ENCODE peak calls at places on chromosomes 12 and 14, in ten cellular contexts. One of them, this sample, is unnamed.

GRCh38 chr14:61347771-61348443 is 26.5 kb downstream of the PRKCH start:
- DNase-seq in astrocyte of the spinal cord: no peak
- DNase-seq in nephron progenitor cell: no peak
- DNase-seq in psoas muscle: no peak
- DNase-seq in transverse colon: no peak
- DNase-seq in ovary: no peak
- DNase-seq in hepatocyte: no peak
- DNase-seq in mucosa of descending colon: no peak
- DNase-seq in choroid plexus epithelial cell: no peak
- DNase-seq in IMR-90: no peak
- DNase-seq in this sample: no peak

GRCh38 chr14:95915326-95915725 is 38.7 kb downstream of the TUNAR start:
- DNase-seq in astrocyte of the spinal cord: no peak
- DNase-seq in nephron progenitor cell: peak; percentile 47
- DNase-seq in psoas muscle: no peak
- DNase-seq in transverse colon: no peak
- DNase-seq in ovary: no peak
- DNase-seq in hepatocyte: peak; percentile 45
- DNase-seq in mucosa of descending colon: no peak
- DNase-seq in choroid plexus epithelial cell: no peak
- DNase-seq in IMR-90: no peak
- DNase-seq in this sample: no peak

GRCh38 chr14:32075636-32076277 is 1.3 kb upstream of the ARHGAP5 start:
- DNase-seq in astrocyte of the spinal cord: no peak
- DNase-seq in nephron progenitor cell: no peak
- DNase-seq in psoas muscle: no peak
- DNase-seq in transverse colon: peak; percentile 68
- DNase-seq in ovary: peak; percentile 75
- DNase-seq in hepatocyte: peak; percentile 73
- DNase-seq in mucosa of descending colon: peak; percentile 73
- DNase-seq in choroid plexus epithelial cell: peak; percentile 48
- DNase-seq in IMR-90: peak; percentile 2
- DNase-seq in this sample: no peak

GRCh38 chr14:23078692-23079116 is 16.2 kb downstream of the ACIN1 start:
- DNase-seq in astrocyte of the spinal cord: peak; percentile 91
- DNase-seq in nephron progenitor cell: no peak
- DNase-seq in psoas muscle: peak; percentile 78
- DNase-seq in transverse colon: peak; percentile 69
- DNase-seq in ovary: no peak
- DNase-seq in hepatocyte: peak; percentile 86
- DNase-seq in mucosa of descending colon: no peak
- DNase-seq in choroid plexus epithelial cell: peak; percentile 98
- DNase-seq in IMR-90: peak; percentile 98
- DNase-seq in this sample: peak; percentile 94

GRCh38 chr12:121400332-121401139 is 618 bp downstream of the RNF34 start:
- DNase-seq in astrocyte of the spinal cord: peak; percentile 24
- DNase-seq in nephron progenitor cell: peak; percentile 55
- DNase-seq in psoas muscle: peak; percentile 53
- DNase-seq in transverse colon: peak; percentile 52
- DNase-seq in ovary: no peak
- DNase-seq in hepatocyte: peak; percentile 61
- DNase-seq in mucosa of descending colon: peak; percentile 70
- DNase-seq in choroid plexus epithelial cell: peak; percentile 37
- DNase-seq in IMR-90: peak; percentile 47
- DNase-seq in this sample: peak; percentile 87

GRCh38 chr14:87491816-87492215 is 501.2 kb downstream of the GALC start:
- DNase-seq in astrocyte of the spinal cord: no peak
- DNase-seq in nephron progenitor cell: no peak
- DNase-seq in psoas muscle: no peak
- DNase-seq in transverse colon: no peak
- DNase-seq in ovary: no peak
- DNase-seq in hepatocyte: peak; percentile 46
- DNase-seq in mucosa of descending colon: no peak
- DNase-seq in choroid plexus epithelial cell: no peak
- DNase-seq in IMR-90: no peak
- DNase-seq in this sample: no peak

GRCh38 chr14:75295061-75295461 is 16.4 kb downstream of the FOS start:
- DNase-seq in astrocyte of the spinal cord: peak; percentile 76
- DNase-seq in nephron progenitor cell: peak; percentile 63
- DNase-seq in psoas muscle: peak; percentile 65
- DNase-seq in transverse colon: peak; percentile 83
- DNase-seq in ovary: peak; percentile 75
- DNase-seq in hepatocyte: peak; percentile 90
- DNase-seq in mucosa of descending colon: peak; percentile 86
- DNase-seq in choroid plexus epithelial cell: peak; percentile 63
- DNase-seq in IMR-90: peak; percentile 78
- DNase-seq in this sample: peak; percentile 95

GRCh38 chr12:30753761-30754382 is 879 bp downstream of the CAPRIN2 start:
- DNase-seq in astrocyte of the spinal cord: peak; percentile 55
- DNase-seq in nephron progenitor cell: no peak
- DNase-seq in psoas muscle: no peak
- DNase-seq in transverse colon: no peak
- DNase-seq in ovary: no peak
- DNase-seq in hepatocyte: peak; percentile 17
- DNase-seq in mucosa of descending colon: no peak
- DNase-seq in choroid plexus epithelial cell: peak; percentile 45
- DNase-seq in IMR-90: peak; percentile 32
- DNase-seq in this sample: peak; percentile 19

GRCh38 chr12:3214508-3215365 is 137.6 kb downstream of the TSPAN9 start:
- DNase-seq in astrocyte of the spinal cord: no peak
- DNase-seq in nephron progenitor cell: no peak
- DNase-seq in psoas muscle: no peak
- DNase-seq in transverse colon: no peak
- DNase-seq in ovary: no peak
- DNase-seq in hepatocyte: no peak
- DNase-seq in mucosa of descending colon: no peak
- DNase-seq in choroid plexus epithelial cell: no peak
- DNase-seq in IMR-90: no peak
- DNase-seq in this sample: no peak

GRCh38 chr14:21428930-21429329 is 27.0 kb downstream of the CHD8 start:
- DNase-seq in astrocyte of the spinal cord: peak; percentile 21
- DNase-seq in nephron progenitor cell: no peak
- DNase-seq in psoas muscle: peak; percentile 45
- DNase-seq in transverse colon: no peak
- DNase-seq in ovary: no peak
- DNase-seq in hepatocyte: no peak
- DNase-seq in mucosa of descending colon: no peak
- DNase-seq in choroid plexus epithelial cell: no peak
- DNase-seq in IMR-90: no peak
- DNase-seq in this sample: no peak

GRCh38 chr12:52441320-52441911 is 7.2 kb upstream of the KRT75 start:
- DNase-seq in astrocyte of the spinal cord: peak; percentile 9
- DNase-seq in nephron progenitor cell: no peak
- DNase-seq in psoas muscle: no peak
- DNase-seq in transverse colon: no peak
- DNase-seq in ovary: no peak
- DNase-seq in hepatocyte: peak; percentile 71
- DNase-seq in mucosa of descending colon: no peak
- DNase-seq in choroid plexus epithelial cell: peak; percentile 25
- DNase-seq in IMR-90: peak; percentile 2
- DNase-seq in this sample: no peak

GRCh38 chr12:52443966-52444365 is 8.0 kb downstream of the KRT6B start:
- DNase-seq in astrocyte of the spinal cord: no peak
- DNase-seq in nephron progenitor cell: no peak
- DNase-seq in psoas muscle: no peak
- DNase-seq in transverse colon: no peak
- DNase-seq in ovary: no peak
- DNase-seq in hepatocyte: no peak
- DNase-seq in mucosa of descending colon: no peak
- DNase-seq in choroid plexus epithelial cell: no peak
- DNase-seq in IMR-90: no peak
- DNase-seq in this sample: no peak

GRCh38 chr12:52444647-52445595 is 7.0 kb downstream of the KRT6B start:
- DNase-seq in astrocyte of the spinal cord: no peak
- DNase-seq in nephron progenitor cell: no peak
- DNase-seq in psoas muscle: no peak
- DNase-seq in transverse colon: no peak
- DNase-seq in ovary: no peak
- DNase-seq in hepatocyte: no peak
- DNase-seq in mucosa of descending colon: no peak
- DNase-seq in choroid plexus epithelial cell: no peak
- DNase-seq in IMR-90: no peak
- DNase-seq in this sample: peak; percentile 81

GRCh38 chr12:52440821-52441319 is 6.7 kb upstream of the KRT75 start:
- DNase-seq in astrocyte of the spinal cord: peak; percentile 33
- DNase-seq in nephron progenitor cell: no peak
- DNase-seq in psoas muscle: no peak
- DNase-seq in transverse colon: no peak
- DNase-seq in ovary: no peak
- DNase-seq in hepatocyte: peak; percentile 50
- DNase-seq in mucosa of descending colon: no peak
- DNase-seq in choroid plexus epithelial cell: peak; percentile 38
- DNase-seq in IMR-90: peak; percentile 53
- DNase-seq in this sample: no peak

DNA sequence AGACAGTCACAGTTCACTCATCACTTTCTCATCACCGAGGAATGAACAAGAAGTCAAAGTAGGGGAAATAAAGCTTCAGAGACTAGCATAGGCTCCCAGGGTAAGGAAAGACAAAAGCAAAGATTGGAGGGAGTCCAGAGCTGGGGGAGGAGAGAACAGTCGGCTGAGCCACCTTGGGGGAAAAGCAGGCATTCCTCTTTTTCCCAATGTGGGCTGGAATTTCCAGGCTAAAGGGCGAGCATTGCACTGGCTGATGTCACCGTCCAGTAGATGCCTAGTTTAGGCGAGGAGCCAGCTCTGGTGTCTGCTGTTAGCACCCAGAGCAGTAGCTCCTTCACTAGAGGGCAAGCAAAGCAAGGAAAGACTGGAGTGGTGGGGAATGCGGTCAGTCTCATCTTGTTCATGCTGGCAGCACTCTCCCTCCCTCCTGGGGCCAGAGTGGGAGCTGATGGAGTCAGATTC is 8.5 kb upstream of the KRT75 start:
- DNase-seq in astrocyte of the spinal cord: peak; percentile 67
- DNase-seq in nephron progenitor cell: peak; percentile 29
- DNase-seq in psoas muscle: no peak
- DNase-seq in transverse colon: no peak
- DNase-seq in ovary: no peak
- DNase-seq in hepatocyte: peak; percentile 73
- DNase-seq in mucosa of descending colon: no peak
- DNase-seq in choroid plexus epithelial cell: peak; percentile 74
- DNase-seq in IMR-90: peak; percentile 74
- DNase-seq in this sample: no peak
- TF ChIP-seq CTCF in astrocyte of the spinal cord: peak; percentile 23
- TF ChIP-seq CTCF in nephron progenitor cell: no peak
- TF ChIP-seq CTCF in psoas muscle: no peak
- TF ChIP-seq CTCF in transverse colon: no peak
- TF ChIP-seq CTCF in ovary: no peak
- TF ChIP-seq CTCF in hepatocyte: peak; percentile 26
- TF ChIP-seq CTCF in mucosa of descending colon: no peak
- TF ChIP-seq CTCF in choroid plexus epithelial cell: peak; percentile 38
- TF ChIP-seq CTCF in IMR-90: no peak
- TF ChIP-seq CTCF in this sample: no peak

GRCh38 chr12:113961921-113962710 is 4.0 kb downstream of the RBM19 start:
- DNase-seq in astrocyte of the spinal cord: no peak
- DNase-seq in nephron progenitor cell: no peak
- DNase-seq in psoas muscle: no peak
- DNase-seq in transverse colon: no peak
- DNase-seq in ovary: no peak
- DNase-seq in hepatocyte: no peak
- DNase-seq in mucosa of descending colon: no peak
- DNase-seq in choroid plexus epithelial cell: peak; percentile 69
- DNase-seq in IMR-90: peak; percentile 72
- DNase-seq in this sample: no peak
- TF ChIP-seq CTCF in astrocyte of the spinal cord: no peak
- TF ChIP-seq CTCF in nephron progenitor cell: no peak
- TF ChIP-seq CTCF in psoas muscle: no peak
- TF ChIP-seq CTCF in transverse colon: no peak
- TF ChIP-seq CTCF in ovary: no peak
- TF ChIP-seq CTCF in hepatocyte: no peak
- TF ChIP-seq CTCF in mucosa of descending colon: no peak
- TF ChIP-seq CTCF in choroid plexus epithelial cell: no peak
- TF ChIP-seq CTCF in IMR-90: no peak
- TF ChIP-seq CTCF in this sample: no peak

DNA sequence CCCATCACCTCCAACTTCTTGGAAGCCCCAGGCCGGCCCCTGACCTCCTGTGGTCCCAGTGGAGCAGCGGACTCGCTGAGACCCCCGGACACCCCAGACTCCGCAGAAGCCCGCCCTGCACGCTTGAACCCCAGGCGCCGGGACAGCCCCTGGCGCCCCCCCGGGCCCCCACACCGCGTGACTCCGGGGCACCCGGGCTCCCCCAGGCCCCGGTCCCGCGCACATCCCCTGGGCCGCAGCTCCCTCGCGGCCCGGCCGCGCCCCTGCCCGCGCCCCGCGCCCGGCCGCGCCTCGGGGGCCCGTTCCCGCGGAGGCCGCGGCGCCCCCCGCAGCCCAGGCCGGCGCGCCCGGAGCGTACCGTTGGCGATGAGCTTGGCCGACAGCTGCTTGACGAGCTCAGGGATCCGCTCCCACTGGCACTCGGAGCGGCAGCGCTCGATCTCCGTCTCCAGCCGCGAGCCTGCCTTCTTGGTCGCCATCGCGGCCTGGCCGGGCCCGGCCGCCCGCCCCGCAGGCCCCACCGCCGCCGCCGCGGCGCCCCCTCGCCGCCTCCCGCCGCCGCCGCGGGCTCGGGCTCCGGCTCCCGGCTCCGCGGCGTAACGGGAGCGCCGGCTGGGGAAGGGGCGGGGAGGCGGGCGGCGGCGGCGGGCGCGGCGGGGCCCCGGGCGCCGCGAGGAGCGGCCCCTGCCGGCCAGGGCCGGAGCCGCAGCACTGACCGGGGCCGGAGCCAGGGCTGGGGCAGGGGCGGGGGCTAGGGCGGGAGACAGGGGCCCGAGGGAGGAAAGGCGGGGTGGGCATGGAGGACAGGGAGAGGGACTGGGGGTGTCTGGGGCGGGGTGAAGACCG is at the start of gene TTC7B:
- DNase-seq in astrocyte of the spinal cord: no peak
- DNase-seq in nephron progenitor cell: peak; percentile 74
- DNase-seq in psoas muscle: peak; percentile 57
- DNase-seq in transverse colon: peak; percentile 43
- DNase-seq in ovary: peak; percentile 75
- DNase-seq in hepatocyte: peak; percentile 78
- DNase-seq in mucosa of descending colon: no peak
- DNase-seq in choroid plexus epithelial cell: peak; percentile 49
- DNase-seq in IMR-90: peak; percentile 24
- DNase-seq in this sample: no peak
- TF ChIP-seq CTCF in astrocyte of the spinal cord: peak; percentile 41
- TF ChIP-seq CTCF in nephron progenitor cell: no peak
- TF ChIP-seq CTCF in psoas muscle: peak; percentile 35
- TF ChIP-seq CTCF in transverse colon: peak; percentile 42
- TF ChIP-seq CTCF in ovary: no peak
- TF ChIP-seq CTCF in hepatocyte: peak; percentile 43
- TF ChIP-seq CTCF in mucosa of descending colon: peak; percentile 39
- TF ChIP-seq CTCF in choroid plexus epithelial cell: peak; percentile 29
- TF ChIP-seq CTCF in IMR-90: peak; percentile 45
- TF ChIP-seq CTCF in this sample: no peak

DNA sequence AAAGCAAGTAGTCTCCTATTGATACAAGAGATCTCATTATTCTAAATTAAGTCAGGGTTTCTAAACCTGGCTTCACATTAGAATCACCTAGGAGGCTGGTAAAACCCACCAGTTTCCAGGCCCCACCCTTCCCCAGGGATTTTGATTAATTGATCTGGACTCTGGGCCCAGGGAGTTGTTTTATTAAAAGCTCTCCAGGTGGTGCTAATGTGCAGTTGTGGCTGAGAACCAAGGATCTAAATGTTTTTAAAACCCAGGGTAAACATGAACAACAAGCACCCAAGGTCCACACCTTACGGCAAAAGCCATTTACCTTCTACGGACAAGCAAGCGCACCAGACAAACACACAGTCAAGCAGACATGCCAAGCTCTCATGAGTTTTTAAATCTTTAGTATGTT is 73.9 kb downstream of the SLC2A13 start:
- DNase-seq in astrocyte of the spinal cord: no peak
- DNase-seq in nephron progenitor cell: no peak
- DNase-seq in psoas muscle: no peak
- DNase-seq in transverse colon: no peak
- DNase-seq in ovary: no peak
- DNase-seq in hepatocyte: no peak
- DNase-seq in mucosa of descending colon: no peak
- DNase-seq in choroid plexus epithelial cell: peak; percentile 21
- DNase-seq in IMR-90: no peak
- DNase-seq in this sample: no peak
- TF ChIP-seq CTCF in astrocyte of the spinal cord: no peak
- TF ChIP-seq CTCF in nephron progenitor cell: no peak
- TF ChIP-seq CTCF in psoas muscle: no peak
- TF ChIP-seq CTCF in transverse colon: no peak
- TF ChIP-seq CTCF in ovary: no peak
- TF ChIP-seq CTCF in hepatocyte: no peak
- TF ChIP-seq CTCF in mucosa of descending colon: no peak
- TF ChIP-seq CTCF in choroid plexus epithelial cell: peak; percentile 25
- TF ChIP-seq CTCF in IMR-90: no peak
- TF ChIP-seq CTCF in this sample: no peak

This sample was measured in lower leg skin.